ENCODE peak calls at places on chromosomes 13 and 19, in six cellular contexts. M is NCI-H2029, L is T follicular helper cell, P is left kidney, V is psoas muscle, J is RPMI7951. Z is an unnamed sample.

GRCh38 chr13:114104626-114105350 is 27.6 kb downstream of the RASA3 start:
- DNase-seq in J (no peak), M (no peak), P (no peak), L (no peak), V (peak; percentile 49), Z (no peak)

GRCh38 chr13:85816413-85816812 is 17.2 kb upstream of the SLITRK6 start:
- DNase-seq in P (no peak), J (no peak), M (no peak), V (no peak), L (no peak), Z (no peak)

GRCh38 chr19:7010722-7011593 is 10.3 kb downstream of the MBD3L2B start:
- DNase-seq in J (no peak), L (no peak), V (no peak), P (no peak), M (no peak), Z (no peak)

GRCh38 chr19:35755550-35756371 is 1.1 kb downstream of the HSPB6 start:
- DNase-seq in V (peak; percentile 97), J (no peak), M (no peak), L (peak; percentile 40), P (peak; percentile 57), Z (no peak)

GRCh38 chr13:113902956-113903355 is 39.1 kb upstream of the GAS6 start:
- DNase-seq in M (no peak), J (no peak), V (no peak), P (no peak), L (no peak), Z (no peak)

GRCh38 chr13:113561417-113562084 is 23.0 kb upstream of the TFDP1 start:
- DNase-seq in P (no peak), L (no peak), V (no peak), J (no peak), M (no peak), Z (no peak)

GRCh38 chr13:43293986-43294880 is 270.8 kb downstream of the DNAJC15 start:
- DNase-seq in P (peak; percentile 46), J (no peak), V (no peak), M (no peak), L (no peak), Z (no peak)

GRCh38 chr19:50427997-50428425 is 4.7 kb upstream of the MYBPC2 start:
- DNase-seq in L (peak; percentile 25), P (peak; percentile 97), J (peak; percentile 59), M (no peak), V (peak; percentile 94), Z (no peak)

GRCh38 chr19:54803410-54803809 is at the start of gene KIR2DL4:
- DNase-seq in P (no peak), M (no peak), J (no peak), V (no peak), L (no peak), Z (no peak)

GRCh38 chr19:46944918-46945628 is 74.6 kb upstream of the NPAS1 start:
- DNase-seq in M (peak; percentile 64), J (peak; percentile 85), P (peak; percentile 96), V (peak; percentile 87), L (no peak), Z (no peak)

GRCh38 chr19:9945319-9945966 is 9.1 kb upstream of the OLFM2 start:
- DNase-seq in P (peak; percentile 68), J (peak; percentile 99), L (no peak), V (peak; percentile 93), M (no peak), Z (no peak)